ENCODE peak calls at places on chromosomes 2 and 18, in six cellular contexts. K is heart left ventricle; C is H9; Z is H1; F is naive thymus-derived CD4-positive, alpha-beta T cell; Y is breast epithelium. E is an unnamed sample. For H3K9me3, the result is how much of the 10 kb centered on the place peaks cover.

GRCh38 chr2:142299021-142299420 is 168.2 kb upstream of the LRP1B start:
- DNase-seq in K (no peak), C (no peak), Z (no peak), F (no peak), Y (no peak), E (no peak)

GRCh38 chr18:38420611-38421010 is 855.0 kb upstream of the CELF4 start:
- DNase-seq in K (no peak), C (no peak), Z (no peak), F (no peak), Y (no peak), E (no peak)

GRCh38 chr2:201931955-201932354 is 101.7 kb upstream of the FZD7 start:
- DNase-seq in K (no peak), C (no peak), Z (no peak), F (no peak), Y (no peak), E (no peak)

GRCh38 chr2:224268441-224268840 is 133.5 kb downstream of the FAM124B start:
- DNase-seq in K (no peak), C (no peak), Z (no peak), F (no peak), Y (no peak), E (no peak)

GRCh38 chr2:70391988-70392387 is 90.1 kb upstream of the FAM136A start:
- DNase-seq in K (no peak), C (no peak), Z (no peak), F (no peak), Y (no peak), E (no peak)

GRCh38 chr18:65227970-65228369 is 522.8 kb upstream of the CDH7 start:
- DNase-seq in K (no peak), C (no peak), Z (no peak), F (no peak), Y (no peak), E (no peak)

GRCh38 chr2:10921525-10921924 is 9.8 kb downstream of the KCNF1 start:
- DNase-seq in K (no peak), C (no peak), Z (no peak), F (no peak), Y (no peak), E (no peak)

GRCh38 chr2:72150157-72150960 is 2.7 kb upstream of the CYP26B1 start:
- DNase-seq in K (peak), C (peak), Z (no peak), F (peak), Y (peak), E (no peak)

GRCh38 chr2:84749442-84749841 is 131.4 kb downstream of the TRABD2A start:
- DNase-seq in K (no peak), C (no peak), Z (no peak), F (no peak), Y (no peak), E (no peak)

GRCh38 chr2:32958836-32959235 is 12.1 kb downstream of the LTBP1 start:
- DNase-seq in K (no peak), C (no peak), Z (no peak), F (no peak), Y (no peak), E (no peak)

GRCh38 chr2:230680463-230681195 is 32.0 kb upstream of the CAB39 start:
- DNase-seq in K (no peak), C (no peak), Z (no peak), F (no peak), Y (no peak), E (no peak)

GRCh38 chr2:20430461-20431302 is 16.2 kb upstream of the RHOB start:
- DNase-seq in K (no peak), C (no peak), Z (no peak), F (no peak), Y (no peak), E (no peak)

GRCh38 chr18:42954887-42955286 is 160.6 kb downstream of the RIT2 start:
- DNase-seq in K (no peak), C (no peak), Z (no peak), F (no peak), Y (no peak), E (no peak)

GRCh38 chr2:239751719-239752355 is 273.3 kb downstream of the NDUFA10 start:
- DNase-seq in K (peak), C (no peak), Z (no peak), F (peak), Y (peak), E (no peak)

GRCh38 chr18:61833387-61833786 is 59.4 kb downstream of the RNF152 start:
- DNase-seq in K (no peak), C (no peak), Z (no peak), F (peak), Y (no peak), E (no peak)

GRCh38 chr18:44742741-44743311 is 62.1 kb downstream of the SETBP1 start:
- DNase-seq in K (no peak), C (no peak), Z (no peak), F (no peak), Y (no peak), E (no peak)

DNA sequence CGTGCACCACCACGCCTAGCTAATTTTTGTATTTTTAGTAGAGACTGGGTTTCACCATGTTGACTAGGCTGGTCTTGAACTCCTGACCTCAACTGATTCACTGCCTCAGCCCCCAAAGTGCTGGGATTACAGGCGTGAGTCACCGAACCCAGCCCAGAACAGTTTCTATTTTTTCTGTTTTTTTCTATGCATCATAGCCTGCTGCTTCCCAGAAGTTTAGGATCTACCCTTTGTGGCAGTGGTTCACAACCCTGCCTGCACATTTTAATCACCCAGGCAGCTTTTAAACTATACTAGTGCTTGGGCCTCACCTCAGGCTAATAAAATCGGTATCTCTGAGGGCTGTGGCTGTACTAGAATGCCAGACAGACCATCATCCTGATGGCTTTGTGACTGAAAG is 39.7 kb upstream of the SOCS6 start:
- DNase-seq in K (no peak), C (no peak), Z (no peak), F (no peak), Y (no peak), E (no peak)
- H3K9me3 ChIP-seq in K (under half), C (under half), Z (under half), F (under half), Y (under half), E (under half)

GRCh38 chr2:89849731-89850130 is 1158.3 kb downstream of the RPIA start:
- DNase-seq in K (no peak), C (no peak), Z (no peak), F (no peak), Y (no peak), E (no peak)

GRCh38 chr2:89850481-89850880 is 1159.0 kb downstream of the RPIA start:
- DNase-seq in K (no peak), C (no peak), Z (no peak), F (no peak), Y (no peak), E (no peak)

GRCh38 chr2:89848763-89849162 is 1157.3 kb downstream of the RPIA start:
- DNase-seq in K (no peak), C (no peak), Z (no peak), F (no peak), Y (no peak), E (no peak)

GRCh38 chr2:89845532-89845931 is 1154.1 kb downstream of the RPIA start:
- DNase-seq in K (no peak), C (no peak), Z (no peak), F (no peak), Y (no peak), E (no peak)

GRCh38 chr2:89848114-89848513 is 1156.6 kb downstream of the RPIA start:
- DNase-seq in K (no peak), C (no peak), Z (no peak), F (no peak), Y (no peak), E (no peak)
- H3K9me3 ChIP-seq in K (under half), C (half or more), Z (half or more), F (under half), Y (under half), E (under half)

GRCh38 chr18:71837560-71837959 is 706.6 kb downstream of the CBLN2 start:
- DNase-seq in K (no peak), C (no peak), Z (no peak), F (no peak), Y (no peak), E (no peak)
- H3K9me3 ChIP-seq in K (under half), C (under half), Z (half or more), F (under half), Y (under half), E (under half)

GRCh38 chr2:116874021-116874420 is 940.5 kb upstream of the DDX18 start:
- DNase-seq in K (no peak), C (no peak), Z (no peak), F (no peak), Y (no peak), E (no peak)

GRCh38 chr2:116879646-116880045 is 934.8 kb upstream of the DDX18 start:
- DNase-seq in K (no peak), C (no peak), Z (no peak), F (no peak), Y (no peak), E (no peak)

GRCh38 chr2:116877274-116877673 is 937.2 kb upstream of the DDX18 start:
- DNase-seq in K (no peak), C (no peak), Z (no peak), F (no peak), Y (no peak), E (no peak)

DNA sequence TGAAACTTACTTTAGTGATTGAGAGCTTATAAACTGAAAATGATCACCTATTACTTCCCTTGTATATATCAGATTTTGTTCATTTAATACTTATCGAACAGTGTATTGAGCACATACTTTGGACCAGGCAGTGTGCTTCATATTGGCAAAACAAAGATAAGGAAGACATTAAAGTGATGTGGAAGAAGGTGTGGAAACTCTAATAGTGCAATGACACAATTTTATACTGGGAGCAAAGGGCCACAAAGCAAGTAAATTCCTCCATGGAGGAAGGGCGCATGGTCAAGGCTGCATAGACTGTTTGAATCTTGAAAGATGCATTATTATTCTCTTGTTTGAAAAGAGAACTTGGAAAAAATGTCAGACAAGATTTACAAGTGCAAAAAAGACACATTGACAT is 936.5 kb upstream of the DDX18 start:
- DNase-seq in K (no peak), C (no peak), Z (no peak), F (no peak), Y (no peak), E (no peak)
- H3K9me3 ChIP-seq in K (under half), C (under half), Z (under half), F (under half), Y (under half), E (under half)

GRCh38 chr2:14324308-14324707 is 308.2 kb upstream of the LRATD1 start:
- DNase-seq in K (no peak), C (no peak), Z (no peak), F (no peak), Y (no peak), E (no peak)

GRCh38 chr2:14316594-14316993 is 315.9 kb upstream of the LRATD1 start:
- DNase-seq in K (no peak), C (no peak), Z (no peak), F (no peak), Y (no peak), E (no peak)

DNA sequence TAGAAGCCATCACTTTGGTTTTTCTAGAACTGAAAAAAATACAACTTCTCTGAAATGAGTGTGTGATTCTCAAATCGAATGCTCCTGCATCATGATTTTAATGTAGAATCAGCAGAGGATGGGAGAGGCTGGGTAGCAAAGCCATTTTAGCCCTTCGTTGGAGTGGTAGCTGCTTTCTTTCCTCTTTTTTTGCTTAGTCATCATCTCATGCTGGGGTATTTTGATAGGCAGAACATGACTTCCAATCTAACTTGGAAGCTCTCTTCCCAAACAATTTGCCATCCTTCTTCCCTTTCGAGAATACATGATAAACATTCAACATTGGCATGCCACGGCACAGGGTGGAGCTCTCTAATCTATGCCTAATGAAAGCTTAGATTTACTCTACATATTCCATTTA is 311.2 kb upstream of the LRATD1 start:
- DNase-seq in K (no peak), C (no peak), Z (no peak), F (no peak), Y (no peak), E (no peak)
- H3K9me3 ChIP-seq in K (under half), C (under half), Z (under half), F (under half), Y (under half), E (under half)

GRCh38 chr2:160092445-160092844 is 30.0 kb upstream of the PLA2R1 start:
- DNase-seq in K (no peak), C (no peak), Z (no peak), F (no peak), Y (no peak), E (no peak)
- H3K9me3 ChIP-seq in K (under half), C (under half), Z (under half), F (under half), Y (under half), E (under half)

DNA sequence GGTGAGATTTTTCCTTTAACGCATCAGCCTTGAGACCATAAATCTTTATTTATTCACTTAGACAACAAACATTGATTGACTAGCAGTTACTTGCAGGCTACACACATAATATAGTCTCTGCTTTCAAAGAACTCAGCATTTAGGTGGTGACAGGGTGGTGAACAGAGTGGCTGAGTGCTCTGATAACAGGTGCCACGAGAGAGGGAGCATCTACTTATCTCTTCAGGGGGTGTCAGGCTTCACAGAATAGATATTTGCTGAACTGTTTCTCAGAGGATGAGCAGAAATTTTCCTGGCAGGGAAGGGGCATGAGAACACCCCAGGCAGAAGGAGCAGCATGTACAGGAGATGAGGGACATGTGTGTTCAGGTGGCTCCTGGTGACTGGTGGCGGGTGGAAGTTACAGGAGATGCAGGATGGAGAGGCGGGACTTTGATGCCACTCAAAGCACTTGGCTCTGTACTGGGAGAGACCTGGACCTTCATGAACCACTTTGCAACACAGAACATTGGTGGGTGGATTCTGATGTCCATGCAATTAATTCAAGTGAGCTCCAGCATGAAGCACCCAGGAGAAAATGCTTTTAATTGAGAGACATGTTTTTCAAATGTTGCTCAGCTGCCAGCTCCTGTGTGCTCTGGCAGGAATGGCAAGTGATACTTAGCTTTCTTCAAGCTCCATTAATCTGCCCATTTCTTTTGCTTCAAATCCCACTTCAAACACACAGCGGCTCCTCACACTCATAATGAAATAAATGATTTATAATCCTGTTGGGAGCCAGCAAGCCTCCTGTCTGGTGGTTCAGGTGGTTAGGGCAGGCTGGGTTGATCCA is 248.9 kb downstream of the MYCN start:
- DNase-seq in K (no peak), C (no peak), Z (no peak), F (no peak), Y (no peak), E (no peak)
- H3K9me3 ChIP-seq in K (under half), C (under half), Z (under half), F (under half), Y (under half), E (under half)

E was measured in T-helper 17 cell.